ENCODE peak calls at places on chromosome X, in ten cellular contexts. T is fibroblast of lung, Y is cardiac fibroblast, L is choroid plexus epithelial cell, X is bronchial epithelial cell, J is AG09309, A is prostate gland, O is kidney, I is AG04450, N is GM06990. E is an unnamed sample.
A peak's percentile ranks its signal among the peaks of the same experiment; 100 is the strongest.

GRCh38 chrX:42948723-42949122 is 170.8 kb upstream of the PPP1R2C start:
- DNase-seq in T (no peak), Y (no peak), L (no peak), X (no peak), J (no peak), A (no peak), O (no peak), I (no peak), N (no peak), E (no peak)

GRCh38 chrX:70176938-70177533 is at the start of gene DGAT2L6:
- DNase-seq in T (peak; percentile 14), Y (peak; percentile 51), L (peak; percentile 9), X (no peak), J (no peak), A (no peak), O (no peak), I (no peak), N (peak; percentile 40), E (no peak)

GRCh38 chrX:20594985-20595384 is 328.3 kb upstream of the RPS6KA3 start:
- DNase-seq in T (peak; percentile 34), Y (peak; percentile 37), L (peak; percentile 7), X (peak; percentile 3), J (no peak), A (no peak), O (no peak), I (no peak), N (no peak), E (no peak)

GRCh38 chrX:75076429-75076828 is 79.7 kb downstream of the ABCB7 start:
- DNase-seq in T (no peak), Y (no peak), L (no peak), X (no peak), J (no peak), A (no peak), O (no peak), I (no peak), N (no peak), E (no peak)

GRCh38 chrX:134294548-134294947 is 57.6 kb downstream of the CCDC160 start:
- DNase-seq in T (no peak), Y (peak; percentile 1), L (peak; percentile 31), X (peak; percentile 15), J (no peak), A (no peak), O (no peak), I (no peak), N (no peak), E (no peak)

GRCh38 chrX:103488332-103488731 is 31.0 kb downstream of the RAB40A start:
- DNase-seq in T (peak; percentile 8), Y (peak; percentile 41), L (no peak), X (no peak), J (no peak), A (no peak), O (no peak), I (no peak), N (no peak), E (no peak)

GRCh38 chrX:17005712-17006372 is 59.4 kb downstream of the REPS2 start:
- DNase-seq in T (no peak), Y (peak; percentile 54), L (peak; percentile 23), X (peak; percentile 22), J (no peak), A (no peak), O (no peak), I (no peak), N (no peak), E (no peak)

GRCh38 chrX:53412441-53412840 is 10.0 kb downstream of the SMC1A start:
- DNase-seq in T (no peak), Y (no peak), L (no peak), X (no peak), J (no peak), A (no peak), O (no peak), I (no peak), N (no peak), E (no peak)

GRCh38 chrX:39899876-39900787 is 197.6 kb downstream of the BCOR start:
- DNase-seq in T (no peak), Y (no peak), L (no peak), X (peak; percentile 74), J (no peak), A (no peak), O (no peak), I (no peak), N (no peak), E (no peak)

GRCh38 chrX:120791013-120791643 is 84.5 kb downstream of the CT47B1 start:
- DNase-seq in T (peak; percentile 79), Y (peak; percentile 76), L (peak; percentile 64), X (peak; percentile 47), J (peak; percentile 46), A (peak; percentile 4), O (no peak), I (no peak), N (no peak), E (peak; percentile 58)

GRCh38 chrX:45172890-45173289 is 27.8 kb downstream of the DIPK2B start:
- DNase-seq in T (peak; percentile 53), Y (peak; percentile 41), L (peak; percentile 61), X (peak; percentile 84), J (peak; percentile 16), A (no peak), O (no peak), I (peak; percentile 8), N (no peak), E (no peak)

GRCh38 chrX:72272868-72273267 is 4.2 kb downstream of the RPS4X start:
- DNase-seq in T (peak; percentile 74), Y (peak; percentile 59), L (peak; percentile 65), X (peak; percentile 81), J (no peak), A (no peak), O (no peak), I (no peak), N (no peak), E (no peak)

GRCh38 chrX:137297167-137297566 is 263.4 kb upstream of the GPR101 start:
- DNase-seq in T (no peak), Y (no peak), L (no peak), X (no peak), J (no peak), A (no peak), O (no peak), I (no peak), N (no peak), E (no peak)

GRCh38 chrX:19670854-19671620 is 155.7 kb upstream of the MAP3K15 start:
- DNase-seq in T (peak; percentile 84), Y (peak; percentile 80), L (peak; percentile 61), X (peak; percentile 74), J (no peak), A (no peak), O (peak; percentile 70), I (peak; percentile 36), N (no peak), E (peak; percentile 60)

GRCh38 chrX:96611619-96612362 is 72.9 kb upstream of the DIAPH2 start:
- DNase-seq in T (peak; percentile 13), Y (peak; percentile 51), L (peak; percentile 37), X (peak; percentile 6), J (peak; percentile 13), A (no peak), O (no peak), I (no peak), N (no peak), E (no peak)

DNA sequence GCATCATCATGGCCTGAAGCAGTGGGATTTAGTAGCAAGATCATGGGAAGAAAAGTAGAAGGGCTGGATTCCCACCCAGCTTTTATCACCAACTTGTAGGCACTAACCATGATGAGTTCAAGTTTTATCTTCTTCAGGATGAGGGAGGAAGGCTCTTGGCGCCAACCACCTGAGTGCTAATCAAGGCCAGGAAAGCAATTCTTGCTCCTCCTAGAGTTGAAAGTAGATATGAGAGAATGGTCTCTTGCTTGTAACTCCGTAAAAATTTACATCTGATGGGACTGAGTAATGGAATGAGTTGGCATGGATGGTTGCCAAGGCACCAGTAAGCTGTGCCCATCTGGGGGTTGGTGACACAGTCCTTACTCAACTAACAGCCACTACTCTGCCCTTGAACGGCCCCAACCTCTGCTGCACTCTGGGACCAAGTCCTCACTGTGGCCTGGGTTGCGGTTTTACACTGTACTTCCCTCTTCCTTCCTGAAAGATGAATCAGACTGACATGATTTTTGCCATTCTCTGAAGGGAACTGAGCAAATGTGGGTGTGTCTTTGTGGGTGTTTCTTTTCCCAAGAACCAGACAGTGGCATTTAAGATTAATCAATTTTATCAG is 39.4 kb upstream of the NDP start:
- DNase-seq in T (peak; percentile 86), Y (peak; percentile 77), L (peak; percentile 39), X (peak; percentile 91), J (peak; percentile 57), A (no peak), O (no peak), I (no peak), N (no peak), E (no peak)
- TF ChIP-seq CTCF in T (no peak), Y (no peak), L (no peak), X (peak; percentile 12), J (peak; percentile 4), A (no peak), O (no peak), I (no peak), N (no peak), E (no peak)

DNA sequence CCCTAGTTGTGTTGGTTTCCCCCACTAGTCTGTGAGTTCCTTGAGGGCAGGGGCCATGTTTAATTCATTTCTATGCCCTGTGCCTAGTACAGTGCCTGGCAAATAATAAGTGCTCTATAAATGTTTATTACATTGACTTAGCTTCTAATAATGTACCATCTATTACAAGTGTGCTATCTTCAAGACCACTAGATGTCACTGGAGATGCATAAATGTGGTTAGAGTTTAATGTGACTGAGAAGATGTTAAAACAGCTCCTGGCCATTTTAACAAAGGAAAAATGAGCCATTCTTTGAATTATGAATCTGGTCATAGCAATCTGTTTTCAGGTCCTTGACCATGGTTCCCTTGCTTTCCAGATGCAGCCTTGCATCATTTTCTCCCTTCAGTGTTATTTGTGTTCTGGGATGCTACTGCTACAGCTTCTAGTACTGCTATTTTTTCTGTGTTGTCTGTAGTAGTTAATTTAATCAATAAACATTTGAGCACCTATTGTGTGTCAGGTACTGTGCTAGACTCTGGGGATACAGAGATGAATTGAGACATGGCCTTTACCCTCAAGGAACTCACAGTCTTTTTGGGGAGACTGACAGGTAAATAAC is 43.2 kb downstream of the SLC9A6 start:
- DNase-seq in T (peak; percentile 53), Y (peak; percentile 73), L (peak; percentile 79), X (peak; percentile 48), J (peak; percentile 31), A (peak; percentile 4), O (no peak), I (no peak), N (peak; percentile 1), E (no peak)
- H3K4me3 ChIP-seq in T (no peak overlapping the region), Y (no peak overlapping the region), L (no peak overlapping the region), X (no peak overlapping the region), J (no peak overlapping the region), A (no peak overlapping the region), O (no peak overlapping the region), I (no peak overlapping the region), N (no peak overlapping the region), E (no peak overlapping the region)

DNA sequence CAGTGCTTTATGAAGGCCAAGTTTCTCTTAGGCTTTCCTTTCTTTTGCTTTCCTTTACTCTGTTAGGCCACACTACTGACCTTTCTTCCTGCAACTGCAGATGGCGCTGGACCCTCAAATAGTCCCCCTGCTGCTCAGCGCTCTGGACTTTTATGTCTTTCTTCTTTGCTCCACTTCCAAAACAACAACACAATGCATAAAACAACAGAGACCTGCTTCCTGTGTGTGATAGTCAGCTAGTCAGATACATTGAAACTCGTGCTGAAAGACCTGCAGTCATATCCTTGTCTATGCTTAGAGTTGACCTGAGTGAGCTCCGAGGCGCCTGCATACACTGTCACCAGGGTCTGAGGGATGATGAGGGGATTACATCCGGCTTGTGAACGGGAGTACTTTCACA is 108.9 kb upstream of the TEX13D start:
- DNase-seq in T (no peak), Y (no peak), L (no peak), X (no peak), J (no peak), A (no peak), O (no peak), I (no peak), N (no peak), E (no peak)
- TF ChIP-seq CTCF in T (peak; percentile 19), Y (no peak), L (no peak), X (no peak), J (no peak), A (no peak), O (no peak), I (no peak), N (no peak), E (peak; percentile 27)

GRCh38 chrX:25015486-25016360 is at the start of gene ARX:
- DNase-seq in T (peak; percentile 53), Y (peak; percentile 37), L (peak; percentile 30), X (peak; percentile 47), J (no peak), A (no peak), O (no peak), I (peak; percentile 6), N (peak; percentile 37), E (no peak)
- H3K4me3 ChIP-seq in T (no peak within 1 kb of the TSS), Y (no peak within 1 kb of the TSS), L (no peak within 1 kb of the TSS), X (no peak within 1 kb of the TSS), J (no peak within 1 kb of the TSS), A (no peak within 1 kb of the TSS), O (no peak within 1 kb of the TSS), I (no peak within 1 kb of the TSS), N (no peak within 1 kb of the TSS), E (no peak within 1 kb of the TSS)